ENCODE peak calls at places on chromosomes 3 and 15, in five cellular contexts. One of them, this sample, is unnamed. For H3K36me3, the result is how much of the 10 kb centered on the place peaks cover.

GRCh38 chr3:146308222-146308621 is 57.3 kb upstream of the PLSCR4 start:
- DNase-seq in Panc1: no peak
- DNase-seq in ovary: no peak
- DNase-seq in body of pancreas: no peak
- DNase-seq in SJCRH30: no peak
- DNase-seq in this sample: peak

GRCh38 chr3:152396867-152397266 is 128.1 kb downstream of the MBNL1 start:
- DNase-seq in body of pancreas: no peak
- DNase-seq in SJCRH30: no peak
- DNase-seq in Panc1: no peak
- DNase-seq in ovary: no peak
- DNase-seq in this sample: no peak

GRCh38 chr3:142725352-142725739 is 1.5 kb downstream of the TRPC1 start:
- DNase-seq in SJCRH30: no peak
- DNase-seq in ovary: no peak
- DNase-seq in body of pancreas: no peak
- DNase-seq in Panc1: no peak
- DNase-seq in this sample: no peak

GRCh38 chr15:99408236-99409096 is 157.2 kb downstream of the LRRC28 start:
- DNase-seq in ovary: peak
- DNase-seq in Panc1: no peak
- DNase-seq in SJCRH30: peak
- DNase-seq in body of pancreas: no peak
- DNase-seq in this sample: peak

GRCh38 chr15:26882112-26882511 is 15.2 kb downstream of the GABRA5 start:
- DNase-seq in ovary: no peak
- DNase-seq in Panc1: no peak
- DNase-seq in body of pancreas: no peak
- DNase-seq in SJCRH30: no peak
- DNase-seq in this sample: no peak

GRCh38 chr3:69439683-69440270 is 53.9 kb upstream of the FRMD4B start:
- DNase-seq in ovary: no peak
- DNase-seq in SJCRH30: no peak
- DNase-seq in Panc1: no peak
- DNase-seq in body of pancreas: no peak
- DNase-seq in this sample: no peak

GRCh38 chr3:131381445-131382291 is at the start of gene NUDT16:
- DNase-seq in SJCRH30: peak
- DNase-seq in ovary: peak
- DNase-seq in body of pancreas: peak
- DNase-seq in Panc1: peak
- DNase-seq in this sample: no peak

GRCh38 chr3:124627501-124627908 is 102.7 kb upstream of the UMPS start:
- DNase-seq in ovary: no peak
- DNase-seq in body of pancreas: no peak
- DNase-seq in Panc1: no peak
- DNase-seq in SJCRH30: no peak
- DNase-seq in this sample: no peak

GRCh38 chr3:109188726-109189125 is 52.2 kb downstream of the C3orf85 start:
- DNase-seq in ovary: no peak
- DNase-seq in body of pancreas: no peak
- DNase-seq in SJCRH30: no peak
- DNase-seq in Panc1: no peak
- DNase-seq in this sample: no peak

GRCh38 chr3:153704115-153704514 is 417.1 kb upstream of the ARHGEF26 start:
- DNase-seq in ovary: no peak
- DNase-seq in SJCRH30: no peak
- DNase-seq in body of pancreas: no peak
- DNase-seq in Panc1: no peak
- DNase-seq in this sample: no peak

GRCh38 chr15:81311834-81312459 is 12.0 kb downstream of the STARD5 start:
- DNase-seq in SJCRH30: no peak
- DNase-seq in ovary: no peak
- DNase-seq in body of pancreas: no peak
- DNase-seq in Panc1: no peak
- DNase-seq in this sample: no peak

GRCh38 chr15:47766406-47766805 is 49.1 kb downstream of the SEMA6D start:
- DNase-seq in Panc1: no peak
- DNase-seq in SJCRH30: no peak
- DNase-seq in body of pancreas: no peak
- DNase-seq in ovary: no peak
- DNase-seq in this sample: no peak

GRCh38 chr3:37262816-37263393 is 88.5 kb upstream of the LRRFIP2 start:
- DNase-seq in Panc1: no peak
- DNase-seq in SJCRH30: no peak
- DNase-seq in ovary: no peak
- DNase-seq in body of pancreas: no peak
- DNase-seq in this sample: no peak

GRCh38 chr15:26744894-26745293 is 28.0 kb downstream of the GABRB3 start:
- DNase-seq in body of pancreas: no peak
- DNase-seq in SJCRH30: no peak
- DNase-seq in Panc1: no peak
- DNase-seq in ovary: no peak
- DNase-seq in this sample: no peak

GRCh38 chr3:128076783-128077624 is 24.8 kb downstream of the SEC61A1 start:
- DNase-seq in SJCRH30: no peak
- DNase-seq in body of pancreas: no peak
- DNase-seq in Panc1: no peak
- DNase-seq in ovary: no peak
- DNase-seq in this sample: no peak

GRCh38 chr15:101255615-101256350 is 3.9 kb upstream of the CHSY1 start:
- DNase-seq in body of pancreas: no peak
- DNase-seq in Panc1: no peak
- DNase-seq in ovary: peak
- DNase-seq in SJCRH30: no peak
- DNase-seq in this sample: no peak

GRCh38 chr15:25372298-25372697 is 66.5 kb downstream of the UBE3A start:
- DNase-seq in ovary: no peak
- DNase-seq in SJCRH30: no peak
- DNase-seq in body of pancreas: no peak
- DNase-seq in Panc1: no peak
- DNase-seq in this sample: no peak

GRCh38 chr3:181709537-181710279 is 2.0 kb upstream of the SOX2 start:
- DNase-seq in Panc1: no peak
- DNase-seq in SJCRH30: peak
- DNase-seq in ovary: peak
- DNase-seq in body of pancreas: peak
- DNase-seq in this sample: no peak

GRCh38 chr3:174938102-174938501 is 79.0 kb downstream of the NAALADL2 start:
- DNase-seq in Panc1: no peak
- DNase-seq in body of pancreas: no peak
- DNase-seq in ovary: no peak
- DNase-seq in SJCRH30: no peak
- DNase-seq in this sample: peak

GRCh38 chr3:139533781-139534443 is 5.6 kb downstream of the RBP1 start:
- DNase-seq in Panc1: no peak
- DNase-seq in SJCRH30: peak
- DNase-seq in body of pancreas: peak
- DNase-seq in ovary: peak
- DNase-seq in this sample: peak

GRCh38 chr3:88195951-88196434 is 46.2 kb downstream of the C3orf38 start:
- DNase-seq in SJCRH30: no peak
- DNase-seq in Panc1: no peak
- DNase-seq in ovary: no peak
- DNase-seq in body of pancreas: no peak
- DNase-seq in this sample: no peak

GRCh38 chr15:78752492-78753358 is 58.5 kb downstream of the ADAMTS7 start:
- DNase-seq in Panc1: no peak
- DNase-seq in SJCRH30: no peak
- DNase-seq in ovary: no peak
- DNase-seq in body of pancreas: no peak
- DNase-seq in this sample: no peak

GRCh38 chr3:59341441-59341840 is 291.6 kb upstream of the CFAP20DC start:
- DNase-seq in SJCRH30: no peak
- DNase-seq in body of pancreas: no peak
- DNase-seq in Panc1: no peak
- DNase-seq in ovary: no peak
- DNase-seq in this sample: no peak

GRCh38 chr3:189460511-189460910 is 170.7 kb upstream of the TP63 start:
- DNase-seq in Panc1: no peak
- DNase-seq in SJCRH30: no peak
- DNase-seq in ovary: no peak
- DNase-seq in body of pancreas: no peak
- DNase-seq in this sample: no peak

GRCh38 chr3:53818221-53819162 is 27.7 kb downstream of the CHDH start:
- DNase-seq in SJCRH30: no peak
- DNase-seq in ovary: no peak
- DNase-seq in body of pancreas: no peak
- DNase-seq in Panc1: no peak
- DNase-seq in this sample: no peak

GRCh38 chr15:31752363-31752762 is 278.0 kb upstream of the CHRNA7 start:
- DNase-seq in body of pancreas: no peak
- DNase-seq in ovary: no peak
- DNase-seq in Panc1: no peak
- DNase-seq in SJCRH30: no peak
- DNase-seq in this sample: peak

GRCh38 chr3:69160107-69160506 is 37.7 kb upstream of the LMOD3 start:
- DNase-seq in SJCRH30: no peak
- DNase-seq in body of pancreas: no peak
- DNase-seq in ovary: no peak
- DNase-seq in Panc1: no peak
- DNase-seq in this sample: no peak

GRCh38 chr15:88657326-88658069 is 18.7 kb downstream of the ISG20 start:
- DNase-seq in SJCRH30: no peak
- DNase-seq in ovary: no peak
- DNase-seq in body of pancreas: peak
- DNase-seq in Panc1: no peak
- DNase-seq in this sample: no peak

GRCh38 chr3:23253214-23253613 is 50.1 kb downstream of the UBE2E2 start:
- DNase-seq in Panc1: no peak
- DNase-seq in SJCRH30: no peak
- DNase-seq in body of pancreas: no peak
- DNase-seq in ovary: no peak
- DNase-seq in this sample: no peak

GRCh38 chr3:189824629-189825312 is 193.6 kb downstream of the TP63 start:
- DNase-seq in ovary: no peak
- DNase-seq in Panc1: peak
- DNase-seq in SJCRH30: no peak
- DNase-seq in body of pancreas: no peak
- DNase-seq in this sample: no peak

GRCh38 chr3:113216393-113216792 is 5.0 kb downstream of the BOC start:
- DNase-seq in body of pancreas: no peak
- DNase-seq in Panc1: no peak
- DNase-seq in ovary: no peak
- DNase-seq in SJCRH30: no peak
- DNase-seq in this sample: no peak

GRCh38 chr3:150107429-150108175 is 136.9 kb upstream of the PFN2 start:
- DNase-seq in ovary: no peak
- DNase-seq in Panc1: no peak
- DNase-seq in body of pancreas: no peak
- DNase-seq in SJCRH30: peak
- DNase-seq in this sample: no peak

GRCh38 chr3:51434746-51435323 is 43.8 kb downstream of the RBM15B start:
- DNase-seq in SJCRH30: peak
- DNase-seq in Panc1: peak
- DNase-seq in body of pancreas: peak
- DNase-seq in ovary: no peak
- DNase-seq in this sample: no peak
- H3K36me3 ChIP-seq in SJCRH30: under half
- H3K36me3 ChIP-seq in Panc1: under half
- H3K36me3 ChIP-seq in body of pancreas: under half
- H3K36me3 ChIP-seq in ovary: under half
- H3K36me3 ChIP-seq in this sample: under half

GRCh38 chr3:99683465-99683864 is 45.1 kb downstream of the COL8A1 start:
- DNase-seq in SJCRH30: no peak
- DNase-seq in Panc1: no peak
- DNase-seq in ovary: no peak
- DNase-seq in body of pancreas: no peak
- DNase-seq in this sample: no peak

GRCh38 chr3:99683876-99684275 is 45.5 kb downstream of the COL8A1 start:
- DNase-seq in body of pancreas: no peak
- DNase-seq in Panc1: no peak
- DNase-seq in SJCRH30: no peak
- DNase-seq in ovary: no peak
- DNase-seq in this sample: no peak

GRCh38 chr3:99681976-99682375 is 43.6 kb downstream of the COL8A1 start:
- DNase-seq in SJCRH30: no peak
- DNase-seq in body of pancreas: no peak
- DNase-seq in ovary: no peak
- DNase-seq in Panc1: no peak
- DNase-seq in this sample: no peak

GRCh38 chr3:99678926-99679325 is 40.5 kb downstream of the COL8A1 start:
- DNase-seq in body of pancreas: no peak
- DNase-seq in ovary: no peak
- DNase-seq in SJCRH30: no peak
- DNase-seq in Panc1: no peak
- DNase-seq in this sample: no peak

GRCh38 chr3:99681512-99681911 is 43.1 kb downstream of the COL8A1 start:
- DNase-seq in body of pancreas: no peak
- DNase-seq in SJCRH30: no peak
- DNase-seq in Panc1: no peak
- DNase-seq in ovary: no peak
- DNase-seq in this sample: no peak
- H3K36me3 ChIP-seq in body of pancreas: under half
- H3K36me3 ChIP-seq in SJCRH30: under half
- H3K36me3 ChIP-seq in Panc1: under half
- H3K36me3 ChIP-seq in ovary: under half
- H3K36me3 ChIP-seq in this sample: under half

DNA sequence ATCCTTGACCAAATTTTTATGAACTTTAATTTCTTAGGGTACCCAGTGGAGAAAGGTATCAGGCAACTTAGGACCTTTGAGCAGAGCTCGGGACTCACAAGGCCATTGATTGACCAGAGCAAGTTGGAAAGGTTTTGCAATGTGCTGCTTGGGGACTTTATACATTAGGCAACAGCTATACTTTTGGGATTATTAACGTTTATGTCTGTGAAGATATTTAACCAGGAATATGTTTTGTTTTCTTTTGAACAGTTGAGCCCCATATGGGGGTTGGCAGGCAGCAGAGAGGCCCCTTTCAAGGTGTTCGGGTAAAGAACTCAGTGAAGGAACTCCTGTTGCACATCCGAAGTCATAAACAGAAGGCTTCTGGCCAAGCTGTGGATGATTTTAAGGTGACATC is 2.5 kb downstream of the NFKBIZ start:
- DNase-seq in body of pancreas: no peak
- DNase-seq in Panc1: no peak
- DNase-seq in ovary: no peak
- DNase-seq in SJCRH30: no peak
- DNase-seq in this sample: no peak
- H3K36me3 ChIP-seq in body of pancreas: under half
- H3K36me3 ChIP-seq in Panc1: under half
- H3K36me3 ChIP-seq in ovary: under half
- H3K36me3 ChIP-seq in SJCRH30: half or more
- H3K36me3 ChIP-seq in this sample: under half

GRCh38 chr15:68377766-68378165 is 54.2 kb downstream of the ITGA11 start:
- DNase-seq in Panc1: no peak
- DNase-seq in body of pancreas: no peak
- DNase-seq in SJCRH30: no peak
- DNase-seq in ovary: no peak
- DNase-seq in this sample: no peak
- H3K36me3 ChIP-seq in Panc1: under half
- H3K36me3 ChIP-seq in body of pancreas: under half
- H3K36me3 ChIP-seq in SJCRH30: under half
- H3K36me3 ChIP-seq in ovary: under half
- H3K36me3 ChIP-seq in this sample: under half

This sample was measured in SK-N-MC.